ENCODE peak calls at places on chromosomes 16 and 17, in seven cellular contexts. O is EL; U is effector CD4-positive, alpha-beta T cell; X is progenitor cell of endocrine pancreas; S is GM13977; Q is cardiac fibroblast; V is activated T-cell treated with anti-CD3 and anti-CD28 coated beads, Interleukin-2, amount 50 U/mL, for 24 hours. D is an unnamed sample.

GRCh38 chr16:15608398-15609285 is 34.3 kb downstream of the MARF1 start:
- DNase-seq in X (no peak), S (no peak), Q (peak; percentile 15), U (no peak), V (no peak), O (no peak), D (no peak)

GRCh38 chr16:28192811-28193529 is 18.8 kb downstream of the XPO6 start:
- DNase-seq in O (no peak), U (peak; percentile 71), Q (no peak), S (peak; percentile 74), V (peak; percentile 72), X (no peak), D (no peak)

GRCh38 chr17:77072670-77073069 is 68.1 kb upstream of the SEC14L1 start:
- DNase-seq in V (no peak), O (no peak), U (no peak), Q (no peak), S (no peak), X (no peak), D (no peak)

GRCh38 chr16:87635541-87636049 is 33.3 kb downstream of the JPH3 start:
- DNase-seq in X (no peak), O (peak; percentile 38), U (peak; percentile 60), V (peak; percentile 84), Q (peak; percentile 37), S (peak; percentile 88), D (no peak)

GRCh38 chr17:57849163-57849873 is 526 bp downstream of the MRPS23 start:
- DNase-seq in O (no peak), V (no peak), Q (no peak), U (no peak), X (no peak), S (no peak), D (no peak)

GRCh38 chr16:68257906-68258800 is 6.2 kb upstream of the SLC7A6 start:
- DNase-seq in S (no peak), O (peak; percentile 81), U (no peak), Q (peak; percentile 59), X (no peak), V (no peak), D (no peak)

GRCh38 chr16:17369441-17369951 is 101.3 kb downstream of the XYLT1 start:
- DNase-seq in X (no peak), O (no peak), S (peak; percentile 39), V (peak; percentile 70), U (peak; percentile 69), Q (no peak), D (no peak)

GRCh38 chr17:27327397-27327796 is 33.5 kb downstream of the WSB1 start:
- DNase-seq in S (no peak), U (no peak), O (no peak), Q (no peak), V (no peak), X (no peak), D (no peak)

GRCh38 chr16:50442221-50442620 is 73.4 kb upstream of the BRD7 start:
- DNase-seq in X (no peak), V (no peak), Q (no peak), S (no peak), O (no peak), U (no peak), D (no peak)

GRCh38 chr16:67936876-67937605 is 391 bp upstream of the PSMB10 start:
- DNase-seq in X (no peak), V (no peak), S (peak; percentile 94), U (peak; percentile 67), O (peak; percentile 79), Q (no peak), D (no peak)

GRCh38 chr17:15918661-15919259 is 26.2 kb upstream of the ADORA2B start:
- DNase-seq in Q (peak; percentile 46), S (no peak), V (no peak), O (peak; percentile 27), X (no peak), U (no peak), D (no peak)

D was measured in amniotic stem cell.